ENCODE peak calls at places on chromosomes 11 and 22, in six cellular contexts. U is PC-3, Z is AG10803, M is tibial artery, N is foreskin keratinocyte, F is GM20000. L is an unnamed sample.

GRCh38 chr22:44538071-44538470 is 40.0 kb upstream of the RTL6 start:
- DNase-seq in U (peak), Z (peak), M (no peak), N (no peak), F (no peak), L (no peak)

GRCh38 chr11:131579932-131580387 is 209.5 kb downstream of the NTM start:
- DNase-seq in U (peak), Z (peak), M (no peak), N (no peak), F (peak), L (peak)

GRCh38 chr11:44300881-44301855 is 8.8 kb downstream of the ALX4 start:
- DNase-seq in U (no peak), Z (peak), M (no peak), N (no peak), F (no peak), L (no peak)

GRCh38 chr11:64224151-64224890 is 1.7 kb downstream of the TRPT1 start:
- DNase-seq in U (peak), Z (no peak), M (no peak), N (no peak), F (no peak), L (no peak)

GRCh38 chr22:37776639-37777005 is 31.1 kb upstream of the GCAT start:
- DNase-seq in U (no peak), Z (no peak), M (no peak), N (no peak), F (no peak), L (no peak)

GRCh38 chr11:9590717-9591116 is 17.2 kb downstream of the WEE1 start:
- DNase-seq in U (no peak), Z (no peak), M (no peak), N (no peak), F (no peak), L (no peak)

GRCh38 chr11:113596658-113597057 is 109.5 kb downstream of the TMPRSS5 start:
- DNase-seq in U (no peak), Z (no peak), M (no peak), N (no peak), F (no peak), L (no peak)

GRCh38 chr11:68432874-68433273 is 27.7 kb upstream of the PPP6R3 start:
- DNase-seq in U (no peak), Z (no peak), M (no peak), N (no peak), F (no peak), L (no peak)

GRCh38 chr11:279966-280761 is 2.0 kb downstream of the NLRP6 start:
- DNase-seq in U (no peak), Z (peak), M (peak), N (no peak), F (peak), L (peak)

GRCh38 chr11:11528986-11529385 is 92.8 kb downstream of the GALNT18 start:
- DNase-seq in U (no peak), Z (no peak), M (no peak), N (peak), F (no peak), L (no peak)

GRCh38 chr22:41916745-41917358 is 2.0 kb upstream of the SHISA8 start:
- DNase-seq in U (no peak), Z (no peak), M (no peak), N (no peak), F (no peak), L (no peak)

GRCh38 chr22:45911601-45912271 is 65.2 kb downstream of the WNT7B start:
- DNase-seq in U (peak), Z (peak), M (no peak), N (peak), F (no peak), L (no peak)

GRCh38 chr11:2092464-2092910 is 46.7 kb downstream of the IGF2 start:
- DNase-seq in U (no peak), Z (no peak), M (no peak), N (no peak), F (no peak), L (no peak)

GRCh38 chr11:111602865-111603632 is 800 bp downstream of the SIK2 start:
- DNase-seq in U (peak), Z (peak), M (peak), N (no peak), F (peak), L (peak)

GRCh38 chr11:65113839-65114238 is 2.2 kb downstream of the TM7SF2 start:
- DNase-seq in U (no peak), Z (no peak), M (no peak), N (no peak), F (no peak), L (no peak)

GRCh38 chr11:8777907-8778767 is 95.5 kb downstream of the RPL27A start:
- DNase-seq in U (no peak), Z (peak), M (peak), N (no peak), F (peak), L (no peak)

GRCh38 chr11:71298016-71298550 is 45.7 kb upstream of the SHANK2 start:
- DNase-seq in U (no peak), Z (no peak), M (peak), N (no peak), F (no peak), L (no peak)

GRCh38 chr11:2886191-2886894 is 768 bp upstream of the CDKN1C start:
- DNase-seq in U (no peak), Z (no peak), M (peak), N (no peak), F (no peak), L (peak)

GRCh38 chr22:29904020-29904419 is 21.0 kb downstream of the MTMR3 start:
- DNase-seq in U (no peak), Z (no peak), M (no peak), N (no peak), F (no peak), L (no peak)

DNA sequence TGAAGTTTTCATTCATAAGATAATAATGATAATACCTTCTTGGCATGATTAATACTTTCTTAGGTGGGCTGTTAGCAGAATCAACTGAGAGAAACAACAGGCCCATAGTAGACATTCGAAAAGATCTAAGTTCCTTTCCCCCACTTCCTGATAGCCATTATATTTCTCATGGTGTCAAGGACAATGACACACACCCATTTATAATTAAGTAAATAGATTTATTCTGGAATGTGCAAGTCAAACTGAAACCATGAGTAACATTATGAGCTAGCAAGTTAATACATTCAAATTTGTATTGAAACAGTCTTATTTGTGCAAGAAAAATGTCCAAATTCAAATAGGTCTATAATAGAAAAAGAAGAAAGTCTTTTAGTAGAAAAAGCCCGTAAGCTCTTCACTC is 301.1 kb downstream of the GUCY1A2 start:
- DNase-seq in U (peak), Z (no peak), M (no peak), N (no peak), F (no peak), L (no peak)
- TF ChIP-seq CTCF in U (no peak), Z (no peak), M (no peak), N (no peak), F (no peak), L (no peak)

GRCh38 chr11:86461892-86462291 is 87.2 kb downstream of the CCDC81 start:
- DNase-seq in U (no peak), Z (no peak), M (no peak), N (no peak), F (no peak), L (no peak)

GRCh38 chr11:86460461-86461404 is 86.0 kb downstream of the CCDC81 start:
- DNase-seq in U (peak), Z (no peak), M (no peak), N (peak), F (no peak), L (no peak)

GRCh38 chr11:86459002-86459385 is 84.3 kb downstream of the CCDC81 start:
- DNase-seq in U (peak), Z (no peak), M (no peak), N (no peak), F (no peak), L (no peak)

GRCh38 chr11:86458294-86459001 is 83.8 kb downstream of the CCDC81 start:
- DNase-seq in U (no peak), Z (peak), M (no peak), N (no peak), F (no peak), L (no peak)

GRCh38 chr11:86459682-86460460 is 85.2 kb downstream of the CCDC81 start:
- DNase-seq in U (peak), Z (peak), M (peak), N (peak), F (no peak), L (no peak)
- TF ChIP-seq CTCF in U (no peak), Z (no peak), M (no peak), N (peak), F (no peak), L (no peak)

DNA sequence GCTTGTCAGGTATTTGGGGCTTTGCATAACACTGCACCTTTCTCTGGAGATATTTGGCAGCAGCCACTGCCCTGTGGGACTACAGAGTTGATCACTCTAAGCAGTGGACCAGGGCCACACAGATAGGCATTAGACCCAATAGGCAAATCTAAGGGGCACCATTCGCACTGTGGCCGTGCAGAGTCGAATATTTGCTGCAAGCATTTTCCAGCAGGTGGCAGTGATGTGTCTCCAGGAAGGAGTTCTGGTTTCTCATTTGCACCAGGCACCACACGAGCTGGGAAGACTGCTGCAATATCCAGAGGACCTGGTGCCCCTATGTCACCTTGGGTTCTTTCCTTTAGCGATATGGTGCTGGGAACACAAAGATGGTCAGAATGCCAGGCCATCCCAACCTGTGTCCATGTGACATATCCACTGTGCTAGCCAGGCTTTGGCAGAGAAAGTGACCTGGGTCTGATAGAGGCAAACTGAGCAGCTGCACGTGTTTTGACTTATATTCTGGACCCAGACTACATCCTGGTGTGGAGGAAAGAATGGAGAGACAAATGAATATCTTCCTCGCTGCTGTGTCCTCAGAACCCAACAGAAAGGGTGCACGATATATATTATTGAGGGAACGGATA is 318.7 kb downstream of the BUD13 start:
- DNase-seq in U (peak), Z (peak), M (no peak), N (no peak), F (peak), L (peak)
- TF ChIP-seq CTCF in U (peak), Z (peak), M (no peak), N (peak), F (peak), L (peak)

GRCh38 chr22:25027552-25027951 is 75.0 kb downstream of the KIAA1671 start:
- DNase-seq in U (no peak), Z (no peak), M (no peak), N (no peak), F (no peak), L (no peak)

GRCh38 chr22:25027052-25027525 is 74.6 kb downstream of the KIAA1671 start:
- DNase-seq in U (peak), Z (no peak), M (no peak), N (no peak), F (no peak), L (no peak)

GRCh38 chr22:25029181-25029580 is 76.7 kb downstream of the KIAA1671 start:
- DNase-seq in U (no peak), Z (no peak), M (no peak), N (no peak), F (no peak), L (no peak)

GRCh38 chr22:25027959-25028840 is 75.7 kb downstream of the KIAA1671 start:
- DNase-seq in U (peak), Z (no peak), M (no peak), N (no peak), F (no peak), L (peak)

DNA sequence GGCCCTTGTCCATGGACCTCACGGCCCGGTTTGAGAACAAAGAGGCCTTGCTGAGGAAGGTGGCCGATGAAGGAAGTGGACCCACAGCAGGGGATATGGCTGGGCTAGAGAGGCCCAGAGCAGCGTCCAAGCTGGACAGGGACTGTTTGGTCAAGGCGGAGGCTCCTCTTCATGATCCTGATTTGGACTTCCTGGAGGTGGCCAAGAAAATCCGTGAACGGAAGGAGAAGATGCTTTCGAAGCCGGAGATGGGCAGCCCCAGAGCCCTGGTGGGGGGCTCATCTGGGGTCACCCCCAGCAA is 76.3 kb downstream of the KIAA1671 start:
- DNase-seq in U (no peak), Z (no peak), M (no peak), N (no peak), F (no peak), L (no peak)
- TF ChIP-seq CTCF in U (peak), Z (no peak), M (no peak), N (no peak), F (no peak), L (no peak)

GRCh38 chr11:117822522-117823033 is 2.0 kb downstream of the FXYD2 start:
- DNase-seq in U (no peak), Z (no peak), M (peak), N (no peak), F (no peak), L (no peak)

GRCh38 chr11:117821431-117821830 is 3.1 kb downstream of the FXYD2 start:
- DNase-seq in U (no peak), Z (no peak), M (no peak), N (no peak), F (no peak), L (no peak)

GRCh38 chr11:117820516-117820915 is 4.0 kb downstream of the FXYD2 start:
- DNase-seq in U (no peak), Z (no peak), M (no peak), N (no peak), F (no peak), L (no peak)

GRCh38 chr11:117823294-117823940 is 1.1 kb downstream of the FXYD2 start:
- DNase-seq in U (no peak), Z (no peak), M (peak), N (no peak), F (no peak), L (peak)

GRCh38 chr11:117822031-117822521 is 2.5 kb downstream of the FXYD2 start:
- DNase-seq in U (peak), Z (no peak), M (no peak), N (no peak), F (no peak), L (peak)
- TF ChIP-seq CTCF in U (peak), Z (peak), M (no peak), N (peak), F (peak), L (peak)

DNA sequence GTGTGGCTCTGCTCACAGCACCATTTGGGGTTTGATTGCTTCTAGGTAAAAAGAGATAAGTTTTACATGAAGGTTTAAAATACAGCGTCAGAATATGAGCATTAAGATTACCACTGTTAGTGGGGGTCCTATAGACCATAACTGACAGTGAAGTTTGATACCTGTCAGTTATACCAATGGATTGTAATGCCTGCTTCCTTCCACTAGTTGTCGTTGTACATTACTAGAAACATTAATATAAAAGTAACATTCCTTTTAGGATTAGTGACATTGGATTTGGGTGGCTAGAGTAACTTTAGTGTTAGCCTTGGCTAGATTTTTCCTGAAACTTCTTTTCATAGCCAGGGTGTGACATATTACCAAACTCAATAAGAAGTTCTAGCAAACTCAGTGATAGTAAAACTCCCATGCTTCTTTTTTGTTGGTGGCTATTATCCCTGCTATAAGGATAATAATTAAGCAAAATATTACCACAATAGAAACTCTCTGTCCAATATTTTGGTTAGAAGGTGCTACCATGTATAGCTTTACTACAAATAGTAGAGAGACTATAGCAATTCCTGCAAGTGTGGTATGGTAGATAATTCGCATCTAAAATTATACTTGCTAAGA is 57.1 kb downstream of the FAM181B start:
- DNase-seq in U (peak), Z (no peak), M (no peak), N (no peak), F (no peak), L (no peak)
- TF ChIP-seq CTCF in U (peak), Z (peak), M (peak), N (peak), F (peak), L (peak)